ENCODE peak calls at places on chromosomes 11 and 22, in ten cellular contexts. One of them, this sample, is unnamed.
A peak's percentile ranks its signal among the peaks of the same experiment; 100 is the strongest.

GRCh38 chr22:25085930-25086901 is 113.4 kb upstream of the CRYBB3 start:
- DNase-seq in WTC11: no peak
- DNase-seq in RWPE2: no peak
- DNase-seq in fibroblast of lung: peak; percentile 26
- DNase-seq in colonic mucosa: no peak
- DNase-seq in Caco-2: no peak
- DNase-seq in A549: peak; percentile 23
- DNase-seq in fibroblast of mammary gland: no peak
- DNase-seq in fibroblast of pulmonary artery: peak; percentile 45
- DNase-seq in nephron progenitor cell: no peak
- DNase-seq in this sample: no peak

GRCh38 chr22:44336962-44337657 is 24.4 kb upstream of the SHISAL1 start:
- DNase-seq in WTC11: no peak
- DNase-seq in RWPE2: no peak
- DNase-seq in fibroblast of lung: no peak
- DNase-seq in colonic mucosa: no peak
- DNase-seq in Caco-2: no peak
- DNase-seq in A549: no peak
- DNase-seq in fibroblast of mammary gland: no peak
- DNase-seq in fibroblast of pulmonary artery: no peak
- DNase-seq in nephron progenitor cell: no peak
- DNase-seq in this sample: no peak

GRCh38 chr11:19777032-19777341 is 64.3 kb downstream of the NAV2 start:
- DNase-seq in WTC11: peak; percentile 40
- DNase-seq in RWPE2: no peak
- DNase-seq in fibroblast of lung: no peak
- DNase-seq in colonic mucosa: peak; percentile 51
- DNase-seq in Caco-2: no peak
- DNase-seq in A549: peak; percentile 7
- DNase-seq in fibroblast of mammary gland: no peak
- DNase-seq in fibroblast of pulmonary artery: no peak
- DNase-seq in nephron progenitor cell: peak; percentile 74
- DNase-seq in this sample: peak; percentile 47

GRCh38 chr22:33116846-33117547 is 58.8 kb upstream of the SYN3 start:
- DNase-seq in WTC11: no peak
- DNase-seq in RWPE2: no peak
- DNase-seq in fibroblast of lung: no peak
- DNase-seq in colonic mucosa: no peak
- DNase-seq in Caco-2: no peak
- DNase-seq in A549: no peak
- DNase-seq in fibroblast of mammary gland: no peak
- DNase-seq in fibroblast of pulmonary artery: peak; percentile 10
- DNase-seq in nephron progenitor cell: no peak
- DNase-seq in this sample: no peak

GRCh38 chr22:39309364-39309861 is 10.0 kb downstream of the RPL3 start:
- DNase-seq in WTC11: peak; percentile 70
- DNase-seq in RWPE2: peak; percentile 79
- DNase-seq in fibroblast of lung: no peak
- DNase-seq in colonic mucosa: no peak
- DNase-seq in Caco-2: no peak
- DNase-seq in A549: no peak
- DNase-seq in fibroblast of mammary gland: no peak
- DNase-seq in fibroblast of pulmonary artery: no peak
- DNase-seq in nephron progenitor cell: no peak
- DNase-seq in this sample: peak; percentile 57

GRCh38 chr11:60625262-60625661 is 74.2 kb upstream of the MS4A8 start:
- DNase-seq in WTC11: peak; percentile 50
- DNase-seq in RWPE2: no peak
- DNase-seq in fibroblast of lung: peak; percentile 2
- DNase-seq in colonic mucosa: peak; percentile 25
- DNase-seq in Caco-2: no peak
- DNase-seq in A549: peak; percentile 24
- DNase-seq in fibroblast of mammary gland: peak; percentile 62
- DNase-seq in fibroblast of pulmonary artery: peak; percentile 17
- DNase-seq in nephron progenitor cell: peak; percentile 19
- DNase-seq in this sample: peak; percentile 10

GRCh38 chr11:120017582-120017981 is 120.3 kb downstream of the TRIM29 start:
- DNase-seq in WTC11: no peak
- DNase-seq in RWPE2: no peak
- DNase-seq in fibroblast of lung: no peak
- DNase-seq in colonic mucosa: no peak
- DNase-seq in Caco-2: no peak
- DNase-seq in A549: no peak
- DNase-seq in fibroblast of mammary gland: no peak
- DNase-seq in fibroblast of pulmonary artery: no peak
- DNase-seq in nephron progenitor cell: no peak
- DNase-seq in this sample: no peak

GRCh38 chr22:43880743-43881055 is 11.1 kb downstream of the PNPLA5 start:
- DNase-seq in WTC11: no peak
- DNase-seq in RWPE2: no peak
- DNase-seq in fibroblast of lung: no peak
- DNase-seq in colonic mucosa: no peak
- DNase-seq in Caco-2: peak; percentile 28
- DNase-seq in A549: no peak
- DNase-seq in fibroblast of mammary gland: no peak
- DNase-seq in fibroblast of pulmonary artery: no peak
- DNase-seq in nephron progenitor cell: no peak
- DNase-seq in this sample: no peak

GRCh38 chr11:100630898-100631297 is 56.2 kb upstream of the ARHGAP42 start:
- DNase-seq in WTC11: no peak
- DNase-seq in RWPE2: no peak
- DNase-seq in fibroblast of lung: peak; percentile 27
- DNase-seq in colonic mucosa: no peak
- DNase-seq in Caco-2: no peak
- DNase-seq in A549: no peak
- DNase-seq in fibroblast of mammary gland: no peak
- DNase-seq in fibroblast of pulmonary artery: peak; percentile 10
- DNase-seq in nephron progenitor cell: no peak
- DNase-seq in this sample: no peak

GRCh38 chr11:100631316-100631715 is 55.8 kb upstream of the ARHGAP42 start:
- DNase-seq in WTC11: no peak
- DNase-seq in RWPE2: no peak
- DNase-seq in fibroblast of lung: no peak
- DNase-seq in colonic mucosa: no peak
- DNase-seq in Caco-2: no peak
- DNase-seq in A549: no peak
- DNase-seq in fibroblast of mammary gland: no peak
- DNase-seq in fibroblast of pulmonary artery: no peak
- DNase-seq in nephron progenitor cell: no peak
- DNase-seq in this sample: no peak

GRCh38 chr11:100625041-100625440 is 62.0 kb upstream of the ARHGAP42 start:
- DNase-seq in WTC11: no peak
- DNase-seq in RWPE2: no peak
- DNase-seq in fibroblast of lung: peak; percentile 48
- DNase-seq in colonic mucosa: no peak
- DNase-seq in Caco-2: no peak
- DNase-seq in A549: no peak
- DNase-seq in fibroblast of mammary gland: peak; percentile 14
- DNase-seq in fibroblast of pulmonary artery: peak; percentile 12
- DNase-seq in nephron progenitor cell: peak; percentile 25
- DNase-seq in this sample: no peak

GRCh38 chr11:100632970-100633452 is 54.1 kb upstream of the ARHGAP42 start:
- DNase-seq in WTC11: no peak
- DNase-seq in RWPE2: no peak
- DNase-seq in fibroblast of lung: peak; percentile 30
- DNase-seq in colonic mucosa: peak; percentile 47
- DNase-seq in Caco-2: no peak
- DNase-seq in A549: peak; percentile 11
- DNase-seq in fibroblast of mammary gland: peak; percentile 18
- DNase-seq in fibroblast of pulmonary artery: peak; percentile 69
- DNase-seq in nephron progenitor cell: no peak
- DNase-seq in this sample: peak; percentile 38

DNA sequence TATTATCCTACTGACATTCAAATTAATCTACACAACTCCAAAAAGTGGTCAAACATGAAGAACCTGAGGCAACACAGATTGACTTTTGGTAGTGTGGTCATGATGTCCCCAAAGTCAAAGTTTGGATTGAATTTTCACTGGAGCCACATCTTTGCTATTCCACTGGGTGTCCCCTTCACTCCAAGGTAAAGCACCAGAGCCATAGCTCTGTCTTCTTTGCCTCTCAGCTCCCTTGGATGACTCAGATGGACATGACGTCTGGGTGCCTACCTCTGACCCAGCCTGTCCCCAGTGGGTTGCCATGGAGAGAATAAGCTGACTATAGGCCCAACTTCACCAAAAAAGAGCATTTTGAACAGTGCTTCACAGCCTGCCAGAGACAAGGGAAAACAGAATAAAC is 57.4 kb upstream of the ARHGAP42 start:
- DNase-seq in WTC11: no peak
- DNase-seq in RWPE2: no peak
- DNase-seq in fibroblast of lung: no peak
- DNase-seq in colonic mucosa: no peak
- DNase-seq in Caco-2: no peak
- DNase-seq in A549: peak; percentile 47
- DNase-seq in fibroblast of mammary gland: peak; percentile 34
- DNase-seq in fibroblast of pulmonary artery: peak; percentile 6
- DNase-seq in nephron progenitor cell: no peak
- DNase-seq in this sample: no peak
- TF ChIP-seq CTCF in WTC11: no peak
- TF ChIP-seq CTCF in RWPE2: no peak
- TF ChIP-seq CTCF in fibroblast of lung: no peak
- TF ChIP-seq CTCF in colonic mucosa: no peak
- TF ChIP-seq CTCF in Caco-2: no peak
- TF ChIP-seq CTCF in A549: no peak
- TF ChIP-seq CTCF in fibroblast of mammary gland: no peak
- TF ChIP-seq CTCF in fibroblast of pulmonary artery: no peak
- TF ChIP-seq CTCF in nephron progenitor cell: no peak
- TF ChIP-seq CTCF in this sample: no peak

GRCh38 chr11:63512816-63513215 is 6.9 kb downstream of the LGALS12 start:
- DNase-seq in WTC11: no peak
- DNase-seq in RWPE2: no peak
- DNase-seq in fibroblast of lung: no peak
- DNase-seq in colonic mucosa: no peak
- DNase-seq in Caco-2: no peak
- DNase-seq in A549: no peak
- DNase-seq in fibroblast of mammary gland: no peak
- DNase-seq in fibroblast of pulmonary artery: no peak
- DNase-seq in nephron progenitor cell: no peak
- DNase-seq in this sample: no peak

GRCh38 chr11:63511349-63511748 is 5.5 kb downstream of the LGALS12 start:
- DNase-seq in WTC11: no peak
- DNase-seq in RWPE2: no peak
- DNase-seq in fibroblast of lung: no peak
- DNase-seq in colonic mucosa: no peak
- DNase-seq in Caco-2: no peak
- DNase-seq in A549: no peak
- DNase-seq in fibroblast of mammary gland: no peak
- DNase-seq in fibroblast of pulmonary artery: no peak
- DNase-seq in nephron progenitor cell: no peak
- DNase-seq in this sample: no peak

GRCh38 chr11:63508009-63508408 is 2.1 kb downstream of the LGALS12 start:
- DNase-seq in WTC11: peak; percentile 68
- DNase-seq in RWPE2: no peak
- DNase-seq in fibroblast of lung: no peak
- DNase-seq in colonic mucosa: peak; percentile 42
- DNase-seq in Caco-2: peak; percentile 77
- DNase-seq in A549: peak; percentile 60
- DNase-seq in fibroblast of mammary gland: peak; percentile 15
- DNase-seq in fibroblast of pulmonary artery: no peak
- DNase-seq in nephron progenitor cell: peak; percentile 27
- DNase-seq in this sample: peak; percentile 72

GRCh38 chr11:63508745-63509144 is 2.9 kb downstream of the LGALS12 start:
- DNase-seq in WTC11: no peak
- DNase-seq in RWPE2: no peak
- DNase-seq in fibroblast of lung: no peak
- DNase-seq in colonic mucosa: no peak
- DNase-seq in Caco-2: no peak
- DNase-seq in A549: no peak
- DNase-seq in fibroblast of mammary gland: no peak
- DNase-seq in fibroblast of pulmonary artery: no peak
- DNase-seq in nephron progenitor cell: no peak
- DNase-seq in this sample: no peak

DNA sequence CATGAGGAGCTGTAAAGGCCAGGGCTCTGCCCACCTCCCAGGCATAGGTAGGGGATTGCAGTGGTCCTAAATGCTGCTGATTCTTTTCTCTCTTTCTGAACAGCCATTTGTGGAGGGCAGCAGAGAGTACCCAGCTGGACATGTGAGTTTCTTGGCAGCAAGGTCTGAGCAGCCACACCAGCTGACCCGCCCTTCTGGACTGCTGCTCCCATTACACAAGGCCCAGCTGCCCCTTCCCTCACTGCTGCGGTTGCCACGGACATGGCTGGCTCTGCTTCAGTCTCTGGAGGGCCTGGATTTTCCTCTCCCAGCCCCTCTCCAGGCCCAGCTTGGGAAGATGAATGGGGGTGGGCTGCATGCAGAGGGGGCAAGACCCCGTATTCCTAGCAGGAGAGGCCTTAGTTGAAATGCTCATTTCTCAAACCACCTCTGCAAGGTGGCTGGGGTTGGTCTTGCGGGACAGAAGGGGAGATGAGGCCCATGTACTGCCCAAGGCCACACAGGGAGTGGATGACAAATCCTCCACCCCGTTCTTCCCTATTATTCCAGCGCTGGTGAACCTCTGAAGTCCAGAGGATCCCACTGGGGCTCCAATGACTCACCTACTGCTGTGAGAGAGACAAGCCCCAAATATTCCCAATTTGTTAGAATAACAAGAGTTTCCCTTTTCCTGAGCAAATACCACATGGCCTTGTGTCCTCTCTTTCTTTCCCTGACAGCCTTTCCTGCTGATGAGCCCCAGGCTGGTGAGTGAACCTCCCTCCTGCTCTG is 4.7 kb downstream of the LGALS12 start:
- DNase-seq in WTC11: no peak
- DNase-seq in RWPE2: no peak
- DNase-seq in fibroblast of lung: peak; percentile 63
- DNase-seq in colonic mucosa: no peak
- DNase-seq in Caco-2: no peak
- DNase-seq in A549: no peak
- DNase-seq in fibroblast of mammary gland: peak; percentile 94
- DNase-seq in fibroblast of pulmonary artery: peak; percentile 53
- DNase-seq in nephron progenitor cell: no peak
- DNase-seq in this sample: no peak
- TF ChIP-seq CTCF in WTC11: no peak
- TF ChIP-seq CTCF in RWPE2: no peak
- TF ChIP-seq CTCF in fibroblast of lung: no peak
- TF ChIP-seq CTCF in colonic mucosa: no peak
- TF ChIP-seq CTCF in Caco-2: no peak
- TF ChIP-seq CTCF in A549: no peak
- TF ChIP-seq CTCF in fibroblast of mammary gland: no peak
- TF ChIP-seq CTCF in fibroblast of pulmonary artery: no peak
- TF ChIP-seq CTCF in nephron progenitor cell: no peak
- TF ChIP-seq CTCF in this sample: no peak

GRCh38 chr22:27747396-27748256 is 53.9 kb downstream of the MN1 start:
- DNase-seq in WTC11: peak; percentile 35
- DNase-seq in RWPE2: no peak
- DNase-seq in fibroblast of lung: no peak
- DNase-seq in colonic mucosa: no peak
- DNase-seq in Caco-2: no peak
- DNase-seq in A549: no peak
- DNase-seq in fibroblast of mammary gland: peak; percentile 31
- DNase-seq in fibroblast of pulmonary artery: peak; percentile 60
- DNase-seq in nephron progenitor cell: no peak
- DNase-seq in this sample: no peak
- TF ChIP-seq CTCF in WTC11: peak; percentile 24
- TF ChIP-seq CTCF in RWPE2: peak; percentile 50
- TF ChIP-seq CTCF in fibroblast of lung: peak; percentile 33
- TF ChIP-seq CTCF in colonic mucosa: no peak
- TF ChIP-seq CTCF in Caco-2: no peak
- TF ChIP-seq CTCF in A549: peak; percentile 10
- TF ChIP-seq CTCF in fibroblast of mammary gland: peak; percentile 33
- TF ChIP-seq CTCF in fibroblast of pulmonary artery: peak; percentile 42
- TF ChIP-seq CTCF in nephron progenitor cell: no peak
- TF ChIP-seq CTCF in this sample: no peak

DNA sequence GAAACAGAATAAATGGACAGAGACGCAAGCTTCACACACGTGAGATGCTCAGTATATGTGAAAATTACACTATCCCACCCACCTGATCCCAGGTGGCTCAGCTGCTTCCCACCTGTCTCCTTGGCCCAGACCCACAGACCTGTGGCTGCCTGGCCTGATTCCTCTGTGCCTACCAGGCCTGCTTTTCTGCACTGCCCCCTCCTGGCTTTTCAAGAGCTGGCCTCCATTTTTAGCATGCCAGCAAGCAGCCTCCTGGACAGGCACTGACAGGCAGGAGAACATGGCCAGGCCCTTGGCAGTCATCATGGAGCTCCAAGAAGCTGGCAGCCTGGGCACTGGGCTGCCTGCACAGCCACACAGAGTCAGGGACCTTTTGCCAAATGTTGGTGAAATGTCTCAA is 79.5 kb upstream of the HMGXB4 start:
- DNase-seq in WTC11: peak; percentile 50
- DNase-seq in RWPE2: no peak
- DNase-seq in fibroblast of lung: no peak
- DNase-seq in colonic mucosa: no peak
- DNase-seq in Caco-2: no peak
- DNase-seq in A549: no peak
- DNase-seq in fibroblast of mammary gland: no peak
- DNase-seq in fibroblast of pulmonary artery: no peak
- DNase-seq in nephron progenitor cell: no peak
- DNase-seq in this sample: no peak
- TF ChIP-seq CTCF in WTC11: no peak
- TF ChIP-seq CTCF in RWPE2: no peak
- TF ChIP-seq CTCF in fibroblast of lung: no peak
- TF ChIP-seq CTCF in colonic mucosa: no peak
- TF ChIP-seq CTCF in Caco-2: no peak
- TF ChIP-seq CTCF in A549: no peak
- TF ChIP-seq CTCF in fibroblast of mammary gland: no peak
- TF ChIP-seq CTCF in fibroblast of pulmonary artery: no peak
- TF ChIP-seq CTCF in nephron progenitor cell: no peak
- TF ChIP-seq CTCF in this sample: no peak